ENCODE peak calls at places on chromosomes 7 and 10, in five cellular contexts. One of them, this sample, is unnamed.

GRCh38 chr10:853017-853416 is 78.5 kb downstream of the LARP4B start:
- DNase-seq in GM12878: no peak
- DNase-seq in H1: no peak
- DNase-seq in K562: no peak
- DNase-seq in HepG2: no peak
- DNase-seq in this sample: no peak

GRCh38 chr10:69879628-69880257 is 78.0 kb downstream of the COL13A1 start:
- DNase-seq in GM12878: no peak
- DNase-seq in H1: no peak
- DNase-seq in K562: no peak
- DNase-seq in HepG2: peak
- DNase-seq in this sample: no peak

GRCh38 chr7:109503421-109503820 is 933.7 kb downstream of the DNAJB9 start:
- DNase-seq in GM12878: no peak
- DNase-seq in H1: no peak
- DNase-seq in K562: no peak
- DNase-seq in HepG2: no peak
- DNase-seq in this sample: no peak

GRCh38 chr10:27607591-27607990 is 103.5 kb downstream of the RAB18 start:
- DNase-seq in GM12878: no peak
- DNase-seq in H1: no peak
- DNase-seq in K562: no peak
- DNase-seq in HepG2: no peak
- DNase-seq in this sample: no peak

GRCh38 chr10:12235796-12236195 is 39.8 kb downstream of the CDC123 start:
- DNase-seq in GM12878: no peak
- DNase-seq in H1: no peak
- DNase-seq in K562: no peak
- DNase-seq in HepG2: peak
- DNase-seq in this sample: no peak

GRCh38 chr7:13790611-13791010 is 198.9 kb downstream of the ETV1 start:
- DNase-seq in GM12878: no peak
- DNase-seq in H1: no peak
- DNase-seq in K562: no peak
- DNase-seq in HepG2: no peak
- DNase-seq in this sample: no peak

GRCh38 chr7:151552352-151553028 is 32.8 kb upstream of the RHEB start:
- DNase-seq in GM12878: no peak
- DNase-seq in H1: no peak
- DNase-seq in K562: no peak
- DNase-seq in HepG2: no peak
- DNase-seq in this sample: no peak

GRCh38 chr7:129748710-129749109 is 137.2 kb downstream of the NRF1 start:
- DNase-seq in GM12878: no peak
- DNase-seq in H1: no peak
- DNase-seq in K562: no peak
- DNase-seq in HepG2: no peak
- DNase-seq in this sample: no peak

GRCh38 chr10:35421553-35422178 is 85.4 kb downstream of the CCNY start:
- DNase-seq in GM12878: no peak
- DNase-seq in H1: no peak
- DNase-seq in K562: no peak
- DNase-seq in HepG2: peak
- DNase-seq in this sample: peak

GRCh38 chr10:80356563-80356999 is at the start of the genes DYDC1 and DYDC2:
- DNase-seq in GM12878: no peak
- DNase-seq in H1: peak
- DNase-seq in K562: peak
- DNase-seq in HepG2: no peak
- DNase-seq in this sample: no peak

GRCh38 chr7:17939111-17939669 is 1.1 kb downstream of the SNX13 start:
- DNase-seq in GM12878: no peak
- DNase-seq in H1: no peak
- DNase-seq in K562: peak
- DNase-seq in HepG2: peak
- DNase-seq in this sample: peak

GRCh38 chr7:124276005-124276606 is 243.2 kb upstream of the TMEM229A start:
- DNase-seq in GM12878: no peak
- DNase-seq in H1: peak
- DNase-seq in K562: peak
- DNase-seq in HepG2: peak
- DNase-seq in this sample: peak

GRCh38 chr7:43905954-43906326 is 456 bp downstream of the URGCP start:
- DNase-seq in GM12878: no peak
- DNase-seq in H1: peak
- DNase-seq in K562: peak
- DNase-seq in HepG2: peak
- DNase-seq in this sample: peak

GRCh38 chr7:27183682-27184341 is 1.2 kb downstream of the HOXA11 start:
- DNase-seq in GM12878: no peak
- DNase-seq in H1: peak
- DNase-seq in K562: no peak
- DNase-seq in HepG2: no peak
- DNase-seq in this sample: no peak

GRCh38 chr7:116511552-116512523 is 12.3 kb downstream of the CAV2 start:
- DNase-seq in GM12878: peak
- DNase-seq in H1: no peak
- DNase-seq in K562: peak
- DNase-seq in HepG2: peak
- DNase-seq in this sample: peak

DNA sequence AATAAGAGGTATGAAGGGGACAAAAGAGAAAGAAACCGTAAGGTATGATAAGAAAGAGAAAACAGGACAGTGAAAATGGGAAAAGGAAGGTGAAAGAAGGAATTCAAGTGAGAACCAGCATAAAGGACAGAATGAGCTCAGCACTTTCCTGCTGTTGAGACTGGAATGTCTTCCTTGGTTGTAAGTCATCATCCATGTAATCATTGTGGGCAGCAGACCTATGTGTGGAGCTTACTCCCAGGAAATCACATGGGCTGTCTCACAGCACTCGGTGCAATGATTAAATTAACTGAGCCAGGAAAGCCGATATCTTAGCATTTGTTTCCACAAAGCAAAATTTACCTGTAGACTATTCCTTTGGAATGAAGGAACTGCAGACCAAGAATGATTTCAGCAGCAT is 118.1 kb downstream of the PRKCQ start:
- DNase-seq in GM12878: no peak
- DNase-seq in H1: no peak
- DNase-seq in K562: no peak
- DNase-seq in HepG2: no peak
- DNase-seq in this sample: no peak
- TF ChIP-seq HDAC2 in GM12878: no peak
- TF ChIP-seq HDAC2 in H1: no peak
- TF ChIP-seq HDAC2 in K562: no peak
- TF ChIP-seq HDAC2 in HepG2: no peak
- TF ChIP-seq HDAC2 in this sample: no peak

DNA sequence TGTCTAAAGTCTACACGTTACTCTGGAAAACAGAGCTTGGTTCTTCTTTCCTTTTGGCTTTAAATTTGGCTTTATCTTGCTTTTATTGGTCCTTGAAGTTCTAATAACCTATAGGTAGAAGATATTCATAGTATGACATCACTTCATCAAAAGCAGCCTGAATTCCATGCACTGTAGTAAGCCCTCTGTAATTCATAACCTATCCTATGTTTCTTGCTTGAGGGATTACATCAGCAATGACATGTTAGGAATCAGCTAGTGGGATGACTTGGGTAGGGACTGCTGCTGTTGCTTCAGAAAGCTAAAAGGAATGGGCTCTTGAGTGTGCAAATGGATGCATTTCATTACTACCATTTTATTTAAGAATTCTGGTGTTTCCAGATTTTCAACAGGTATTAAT is 184.9 kb downstream of the PTEN start:
- DNase-seq in GM12878: no peak
- DNase-seq in H1: no peak
- DNase-seq in K562: no peak
- DNase-seq in HepG2: no peak
- DNase-seq in this sample: no peak
- TF ChIP-seq HDAC2 in GM12878: no peak
- TF ChIP-seq HDAC2 in H1: no peak
- TF ChIP-seq HDAC2 in K562: no peak
- TF ChIP-seq HDAC2 in HepG2: no peak
- TF ChIP-seq HDAC2 in this sample: no peak

DNA sequence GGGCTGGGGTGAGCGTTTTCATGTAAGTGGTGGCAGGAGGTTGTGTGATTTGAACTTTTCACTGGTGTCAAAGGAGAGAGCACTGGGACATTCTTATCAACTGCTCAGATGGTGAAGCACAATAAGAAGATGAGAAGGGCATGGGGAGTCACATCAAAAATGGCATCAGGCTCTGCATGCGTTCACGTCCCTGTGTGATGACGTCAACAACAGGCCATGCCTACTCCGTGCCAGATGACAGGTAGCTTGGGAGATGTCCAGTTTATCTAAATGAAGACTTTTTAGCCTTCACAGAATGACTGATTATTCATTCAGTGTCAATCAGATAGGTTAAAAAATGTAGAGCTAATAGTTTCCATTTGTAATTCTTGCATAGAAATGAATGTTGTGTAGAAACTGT is 264.3 kb upstream of the POM121L12 start:
- DNase-seq in GM12878: no peak
- DNase-seq in H1: no peak
- DNase-seq in K562: no peak
- DNase-seq in HepG2: no peak
- DNase-seq in this sample: no peak
- TF ChIP-seq HDAC2 in GM12878: no peak
- TF ChIP-seq HDAC2 in H1: no peak
- TF ChIP-seq HDAC2 in K562: no peak
- TF ChIP-seq HDAC2 in HepG2: no peak
- TF ChIP-seq HDAC2 in this sample: no peak

GRCh38 chr10:78290131-78290750 is 256.6 kb downstream of the RPS24 start:
- DNase-seq in GM12878: no peak
- DNase-seq in H1: no peak
- DNase-seq in K562: no peak
- DNase-seq in HepG2: no peak
- DNase-seq in this sample: no peak

GRCh38 chr10:78287618-78288017 is 254.0 kb downstream of the RPS24 start:
- DNase-seq in GM12878: no peak
- DNase-seq in H1: no peak
- DNase-seq in K562: no peak
- DNase-seq in HepG2: no peak
- DNase-seq in this sample: no peak

GRCh38 chr10:78286186-78286585 is 252.5 kb downstream of the RPS24 start:
- DNase-seq in GM12878: no peak
- DNase-seq in H1: peak
- DNase-seq in K562: no peak
- DNase-seq in HepG2: no peak
- DNase-seq in this sample: no peak

GRCh38 chr10:78286675-78287074 is 253.0 kb downstream of the RPS24 start:
- DNase-seq in GM12878: no peak
- DNase-seq in H1: no peak
- DNase-seq in K562: no peak
- DNase-seq in HepG2: no peak
- DNase-seq in this sample: no peak

DNA sequence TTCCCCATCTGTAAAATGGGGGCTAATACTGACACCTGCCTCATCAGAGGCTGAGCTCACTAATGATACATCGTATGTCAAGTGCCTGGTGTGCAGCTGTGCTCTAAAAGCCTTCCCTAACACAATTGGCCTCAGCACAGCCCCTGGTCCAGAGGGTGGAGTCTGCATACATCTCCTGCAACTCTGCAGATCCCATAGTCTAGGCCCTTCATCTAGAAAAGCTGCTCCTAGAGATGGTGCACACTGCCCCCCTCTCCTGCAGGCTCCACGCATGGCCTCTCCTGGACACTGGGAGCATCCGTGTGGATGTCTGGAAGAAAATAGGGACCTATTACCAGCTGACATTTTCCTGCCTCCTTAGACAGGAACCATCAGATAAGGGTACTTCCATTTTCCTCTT is 255.1 kb downstream of the RPS24 start:
- DNase-seq in GM12878: no peak
- DNase-seq in H1: no peak
- DNase-seq in K562: no peak
- DNase-seq in HepG2: no peak
- DNase-seq in this sample: no peak
- TF ChIP-seq HDAC2 in GM12878: no peak
- TF ChIP-seq HDAC2 in H1: no peak
- TF ChIP-seq HDAC2 in K562: no peak
- TF ChIP-seq HDAC2 in HepG2: no peak
- TF ChIP-seq HDAC2 in this sample: no peak

DNA sequence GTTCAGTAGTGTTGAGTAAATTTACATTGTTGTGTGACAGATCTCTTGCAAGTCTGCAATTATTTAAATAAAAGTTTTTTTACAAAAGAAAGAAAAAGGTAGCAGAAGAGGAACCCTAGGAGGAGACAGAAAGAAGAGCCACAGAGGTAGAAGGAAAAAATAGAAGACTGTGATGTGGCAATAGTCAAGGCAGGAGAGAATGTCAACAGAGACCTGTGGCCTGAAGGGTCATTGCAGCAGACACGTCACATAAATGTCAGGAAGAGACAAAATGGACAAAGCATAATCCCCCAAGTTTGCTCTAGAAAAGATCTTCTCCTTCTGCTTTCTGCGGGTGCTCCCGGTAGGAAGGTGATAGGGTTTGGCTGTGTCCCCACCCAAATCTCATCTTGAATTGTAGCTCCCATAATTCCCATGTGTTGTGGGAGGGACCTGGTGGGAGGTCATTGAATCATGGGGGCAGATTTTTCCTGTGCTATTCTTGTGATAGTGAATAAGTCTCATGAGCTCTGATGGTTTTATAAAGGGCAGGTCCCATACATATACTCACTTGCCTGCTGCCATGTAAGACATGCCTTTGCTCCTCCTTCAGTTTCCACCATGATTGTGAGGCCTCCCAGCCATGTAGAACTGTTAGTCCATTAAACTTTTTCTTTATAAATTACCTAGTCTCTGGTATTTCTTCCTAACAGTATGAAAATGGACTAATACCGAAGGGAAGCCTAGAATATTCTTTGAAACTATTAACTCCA is 41.1 kb upstream of the KDM7A start:
- DNase-seq in GM12878: no peak
- DNase-seq in H1: no peak
- DNase-seq in K562: no peak
- DNase-seq in HepG2: no peak
- DNase-seq in this sample: no peak
- TF ChIP-seq HDAC2 in GM12878: no peak
- TF ChIP-seq HDAC2 in H1: no peak
- TF ChIP-seq HDAC2 in K562: no peak
- TF ChIP-seq HDAC2 in HepG2: no peak
- TF ChIP-seq HDAC2 in this sample: no peak

GRCh38 chr7:155282671-155283070 is 15.0 kb upstream of the INSIG1 start:
- DNase-seq in GM12878: no peak
- DNase-seq in H1: no peak
- DNase-seq in K562: no peak
- DNase-seq in HepG2: no peak
- DNase-seq in this sample: no peak
- TF ChIP-seq HDAC2 in GM12878: no peak
- TF ChIP-seq HDAC2 in H1: no peak
- TF ChIP-seq HDAC2 in K562: no peak
- TF ChIP-seq HDAC2 in HepG2: no peak
- TF ChIP-seq HDAC2 in this sample: no peak

DNA sequence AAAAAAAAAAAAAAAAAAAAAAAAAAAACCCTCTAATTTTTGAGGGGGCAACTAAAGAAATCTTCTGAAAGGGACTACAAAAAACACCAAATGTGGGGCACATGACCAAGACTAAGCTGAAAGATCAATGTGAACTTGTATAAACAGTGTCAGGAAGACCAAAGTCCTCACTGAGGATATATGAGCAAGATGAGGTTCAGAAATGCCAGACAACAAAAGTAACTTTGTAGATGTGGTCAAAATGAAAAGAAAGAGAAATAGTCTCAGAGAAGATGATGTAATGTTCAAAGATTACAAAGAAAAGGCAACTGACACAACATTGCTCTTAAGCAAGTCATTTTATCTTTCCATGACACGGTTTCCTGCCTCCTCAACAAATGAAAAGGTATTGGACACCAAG is 48.7 kb upstream of the PTPRZ1 start:
- DNase-seq in GM12878: no peak
- DNase-seq in H1: no peak
- DNase-seq in K562: no peak
- DNase-seq in HepG2: peak
- DNase-seq in this sample: no peak
- TF ChIP-seq HDAC2 in GM12878: no peak
- TF ChIP-seq HDAC2 in H1: no peak
- TF ChIP-seq HDAC2 in K562: no peak
- TF ChIP-seq HDAC2 in HepG2: peak
- TF ChIP-seq HDAC2 in this sample: no peak